ENCODE peak calls at places on chromosomes 7 and 10, in five cellular contexts. V is CD8-positive, alpha-beta T cell; Z is brain microvascular endothelial cell; T is fibroblast of lung; P is psoas muscle. N is an unnamed sample.

GRCh38 chr7:152231089-152231488 is 204.7 kb downstream of the KMT2C start:
- DNase-seq in V (no peak), Z (no peak), T (no peak), P (no peak), N (no peak)

GRCh38 chr10:121771957-121772356 is 155.9 kb downstream of the ATE1 start:
- DNase-seq in V (no peak), Z (no peak), T (no peak), P (no peak), N (no peak)

GRCh38 chr7:7969306-7970112 is 913 bp downstream of the GLCCI1 start:
- DNase-seq in V (peak), Z (peak), T (peak), P (peak), N (no peak)

GRCh38 chr10:61325183-61325582 is 128.0 kb downstream of the TMEM26 start:
- DNase-seq in V (no peak), Z (no peak), T (no peak), P (no peak), N (no peak)

GRCh38 chr7:139394553-139394952 is 34.9 kb downstream of the LUC7L2 start:
- DNase-seq in V (no peak), Z (no peak), T (no peak), P (no peak), N (no peak)

GRCh38 chr7:154489897-154490296 is 437.7 kb downstream of the DPP6 start:
- DNase-seq in V (no peak), Z (no peak), T (no peak), P (no peak), N (no peak)

GRCh38 chr7:73738612-73739386 is at the start of gene ABHD11:
- DNase-seq in V (peak), Z (peak), T (peak), P (peak), N (peak)

GRCh38 chr7:151899513-151900360 is 22.8 kb upstream of the PRKAG2 start:
- DNase-seq in V (no peak), Z (no peak), T (no peak), P (no peak), N (no peak)

GRCh38 chr7:1454471-1455065 is 4.7 kb downstream of the MICALL2 start:
- DNase-seq in V (no peak), Z (no peak), T (peak), P (no peak), N (no peak)
- H3K4me3 ChIP-seq in V (no peak), Z (peak), T (peak), P (no peak), N (no peak)

GRCh38 chr10:125084191-125085186 is 75.9 kb downstream of the CTBP2 start:
- DNase-seq in V (no peak), Z (peak), T (peak), P (peak), N (peak)

GRCh38 chr10:125082881-125083575 is 77.3 kb downstream of the CTBP2 start:
- DNase-seq in V (no peak), Z (no peak), T (peak), P (peak), N (no peak)

GRCh38 chr10:125085281-125085680 is 75.1 kb downstream of the CTBP2 start:
- DNase-seq in V (no peak), Z (no peak), T (no peak), P (peak), N (no peak)

GRCh38 chr10:125081931-125082330 is 78.4 kb downstream of the CTBP2 start:
- DNase-seq in V (no peak), Z (no peak), T (no peak), P (peak), N (no peak)

GRCh38 chr10:125083576-125083920 is 76.8 kb downstream of the CTBP2 start:
- DNase-seq in V (no peak), Z (peak), T (peak), P (peak), N (no peak)
- H3K4me3 ChIP-seq in V (no peak), Z (no peak), T (no peak), P (peak), N (no peak)

GRCh38 chr10:92830478-92831389 is 17.6 kb upstream of the EXOC6 start:
- DNase-seq in V (no peak), Z (no peak), T (no peak), P (no peak), N (no peak)

GRCh38 chr10:92834331-92834730 is 14.0 kb upstream of the EXOC6 start:
- DNase-seq in V (no peak), Z (no peak), T (peak), P (no peak), N (no peak)

GRCh38 chr10:92834981-92835380 is 13.3 kb upstream of the EXOC6 start:
- DNase-seq in V (no peak), Z (no peak), T (peak), P (no peak), N (no peak)

GRCh38 chr10:92832121-92832520 is 16.2 kb upstream of the EXOC6 start:
- DNase-seq in V (no peak), Z (no peak), T (no peak), P (no peak), N (no peak)

DNA sequence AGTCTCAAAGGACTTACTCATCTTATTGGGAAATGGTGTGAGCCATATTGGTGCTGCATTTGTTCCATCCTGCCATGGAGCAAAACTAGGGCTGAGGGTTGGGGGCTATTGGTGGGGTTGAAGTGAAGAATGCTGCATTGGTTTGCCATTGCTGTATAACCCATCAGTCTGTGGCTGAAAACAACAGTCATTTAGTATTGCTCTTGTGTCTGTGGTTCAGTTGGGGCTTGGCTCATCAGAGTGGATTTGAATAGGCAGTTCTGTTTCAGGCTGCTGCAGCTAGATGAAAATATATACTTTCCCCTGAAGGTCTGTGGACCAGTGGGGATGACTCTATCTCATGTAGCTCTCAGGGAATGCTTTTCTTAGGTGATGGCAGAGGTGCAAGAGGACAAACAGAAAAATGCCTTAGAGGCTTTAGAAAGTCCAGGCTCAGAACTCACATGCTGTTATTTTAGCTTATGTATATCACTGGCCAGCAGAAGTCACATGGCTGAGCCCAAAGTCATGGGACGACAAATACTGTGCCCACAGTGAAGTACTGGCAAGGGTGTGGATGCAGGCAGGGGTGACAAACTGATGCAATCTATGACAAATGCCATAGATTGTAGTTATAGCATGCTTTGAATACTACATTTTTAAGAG is 15.2 kb upstream of the EXOC6 start:
- DNase-seq in V (no peak), Z (no peak), T (no peak), P (no peak), N (no peak)
- H3K4me3 ChIP-seq in V (no peak), Z (no peak), T (no peak), P (no peak), N (no peak)

GRCh38 chr10:45246522-45246921 is 68.9 kb downstream of the OR13A1 start:
- DNase-seq in V (no peak), Z (no peak), T (no peak), P (no peak), N (no peak)
- H3K4me3 ChIP-seq in V (no peak), Z (no peak), T (no peak), P (no peak), N (no peak)

DNA sequence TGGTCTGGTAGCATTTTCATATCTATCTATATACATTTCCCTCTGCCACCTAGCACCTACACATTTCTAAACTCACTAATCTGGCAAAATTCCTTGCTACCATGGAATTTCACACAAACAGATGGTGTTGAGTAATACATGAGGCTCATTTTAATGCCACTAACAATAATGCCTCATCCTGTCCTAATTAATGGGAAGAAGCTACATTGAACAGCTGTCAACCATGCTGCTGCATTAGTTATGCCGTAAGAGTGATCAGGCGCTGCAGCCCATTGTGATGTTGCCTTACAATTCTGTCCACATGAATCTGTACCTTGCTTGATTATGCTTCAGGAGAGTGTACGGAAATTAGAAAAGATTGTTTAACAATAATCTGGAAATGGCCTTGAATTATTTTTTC is 23.2 kb downstream of the COL1A2 start:
- DNase-seq in V (no peak), Z (no peak), T (no peak), P (no peak), N (no peak)
- H3K4me3 ChIP-seq in V (no peak), Z (no peak), T (no peak), P (no peak), N (no peak)

DNA sequence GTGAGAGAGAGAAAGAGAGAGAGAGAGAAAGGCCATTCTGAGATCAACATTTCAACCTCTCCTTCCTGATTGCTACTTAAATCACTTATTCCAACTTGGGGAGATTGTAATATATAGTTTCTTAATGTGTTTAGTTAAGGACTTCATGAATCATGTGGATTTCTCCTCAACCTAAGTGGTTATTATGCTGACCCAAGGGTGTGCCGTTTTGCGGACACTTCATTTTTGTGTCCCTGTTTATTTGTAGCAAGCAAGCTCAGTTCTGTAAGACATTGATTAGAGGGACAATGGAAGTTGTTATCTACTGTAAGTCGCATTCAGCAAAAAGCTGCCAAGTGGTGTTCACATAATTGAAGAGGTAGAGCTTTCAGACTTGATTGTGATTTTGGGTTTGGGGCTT is 20.0 kb upstream of the COL1A2 start:
- DNase-seq in V (no peak), Z (no peak), T (peak), P (no peak), N (no peak)
- H3K4me3 ChIP-seq in V (no peak), Z (peak), T (peak), P (peak), N (peak)

GRCh38 chr10:99845837-99846382 is 63.5 kb downstream of the ABCC2 start:
- DNase-seq in V (peak), Z (peak), T (peak), P (peak), N (peak)
- H3K4me3 ChIP-seq in V (no peak), Z (peak), T (no peak), P (peak), N (peak)